ENCODE peak calls at places on chromosome 6, in eight cellular contexts. F, L, X, M, Z, K, G and S are unnamed samples.

GRCh38 chr6:168159503-168159902 is 80.5 kb upstream of the FRMD1 start:
- DNase-seq in F (no peak), L (no peak), X (no peak), M (no peak), Z (no peak), K (no peak), G (no peak), S (no peak)

GRCh38 chr6:110876170-110876773 is 1.7 kb downstream of the AMD1 start:
- DNase-seq in F (peak; percentile 73), L (peak; percentile 89), X (peak; percentile 90), M (peak; percentile 47), Z (peak; percentile 93), K (peak; percentile 81), G (peak; percentile 88), S (peak; percentile 96)

GRCh38 chr6:122400467-122401089 is 1.1 kb downstream of the HSF2 start:
- DNase-seq in F (no peak), L (no peak), X (no peak), M (no peak), Z (no peak), K (no peak), G (no peak), S (no peak)

GRCh38 chr6:111486921-111487320 is 3.9 kb upstream of the REV3L start:
- DNase-seq in F (no peak), L (no peak), X (no peak), M (no peak), Z (no peak), K (no peak), G (no peak), S (no peak)

GRCh38 chr6:21023210-21023609 is 489.0 kb downstream of the CDKAL1 start:
- DNase-seq in F (no peak), L (peak; percentile 34), X (no peak), M (no peak), Z (no peak), K (no peak), G (no peak), S (no peak)

GRCh38 chr6:161009991-161010390 is 18.4 kb downstream of the MAP3K4 start:
- DNase-seq in F (no peak), L (no peak), X (no peak), M (no peak), Z (no peak), K (no peak), G (no peak), S (no peak)

GRCh38 chr6:154579046-154579823 is 68.8 kb upstream of the CNKSR3 start:
- DNase-seq in F (no peak), L (peak; percentile 60), X (no peak), M (no peak), Z (no peak), K (no peak), G (no peak), S (no peak)

GRCh38 chr6:26553264-26553738 is 15.1 kb downstream of the HMGN4 start:
- DNase-seq in F (peak; percentile 69), L (peak; percentile 70), X (peak; percentile 73), M (no peak), Z (peak; percentile 74), K (peak; percentile 83), G (peak; percentile 71), S (peak; percentile 83)

GRCh38 chr6:69775941-69776340 is 20.9 kb downstream of the LMBRD1 start:
- DNase-seq in F (no peak), L (no peak), X (no peak), M (no peak), Z (no peak), K (no peak), G (no peak), S (no peak)

GRCh38 chr6:7727150-7727950 is 1.5 kb downstream of the BMP6 start:
- DNase-seq in F (no peak), L (peak; percentile 16), X (no peak), M (no peak), Z (peak; percentile 40), K (peak; percentile 47), G (no peak), S (peak; percentile 73)

GRCh38 chr6:20437639-20438038 is 36.0 kb downstream of the E2F3 start:
- DNase-seq in F (no peak), L (no peak), X (no peak), M (no peak), Z (no peak), K (no peak), G (no peak), S (no peak)

GRCh38 chr6:132354517-132355167 is 46.6 kb downstream of the MOXD1 start:
- DNase-seq in F (no peak), L (peak; percentile 73), X (no peak), M (no peak), Z (no peak), K (no peak), G (no peak), S (no peak)

GRCh38 chr6:149134531-149134933 is 183.0 kb upstream of the TAB2 start:
- DNase-seq in F (no peak), L (no peak), X (peak; percentile 37), M (no peak), Z (no peak), K (no peak), G (no peak), S (no peak)

GRCh38 chr6:79841577-79842381 is 105.6 kb downstream of the ELOVL4 start:
- DNase-seq in F (no peak), L (peak; percentile 36), X (no peak), M (no peak), Z (no peak), K (no peak), G (no peak), S (no peak)

GRCh38 chr6:12258591-12258990 is 31.6 kb upstream of the EDN1 start:
- DNase-seq in F (no peak), L (no peak), X (peak; percentile 40), M (no peak), Z (no peak), K (no peak), G (no peak), S (no peak)

GRCh38 chr6:88166493-88166900 is 350 bp upstream of the CNR1 start:
- DNase-seq in F (no peak), L (no peak), X (no peak), M (no peak), Z (peak; percentile 32), K (peak; percentile 21), G (no peak), S (no peak)
- H3K4me3 ChIP-seq in F (no peak overlapping the region), L (peak overlapping the region; percentile 35), X (peak overlapping the region; percentile 33), M (peak overlapping the region; percentile 40), Z (peak overlapping the region; percentile 36), K (peak overlapping the region; percentile 47), G (peak overlapping the region; percentile 60), S (peak overlapping the region; percentile 63)

DNA sequence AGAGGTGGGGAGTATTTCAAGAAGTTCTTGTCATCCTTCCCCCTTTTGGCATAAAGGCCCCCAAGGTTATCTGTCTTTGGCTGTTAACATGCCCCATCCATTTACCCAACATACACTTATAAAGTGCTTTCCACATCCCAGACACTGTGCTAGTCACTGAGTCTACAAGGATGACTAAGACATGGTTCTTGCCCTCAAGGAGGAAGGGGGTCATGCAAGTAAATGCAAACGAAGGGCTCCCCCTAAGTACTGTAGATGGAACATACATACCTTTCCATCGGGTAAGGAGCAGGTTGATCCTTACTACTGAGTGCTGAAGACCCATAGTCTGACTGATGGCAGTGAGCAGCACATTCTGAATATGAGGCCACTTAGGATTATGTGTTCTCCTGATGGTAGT is 38.3 kb downstream of the HECA start:
- DNase-seq in F (no peak), L (peak; percentile 59), X (no peak), M (no peak), Z (no peak), K (no peak), G (no peak), S (no peak)
- TF ChIP-seq CTCF in F (no peak), L (no peak), X (no peak), M (no peak), Z (no peak), K (no peak), G (no peak), S (no peak)

DNA sequence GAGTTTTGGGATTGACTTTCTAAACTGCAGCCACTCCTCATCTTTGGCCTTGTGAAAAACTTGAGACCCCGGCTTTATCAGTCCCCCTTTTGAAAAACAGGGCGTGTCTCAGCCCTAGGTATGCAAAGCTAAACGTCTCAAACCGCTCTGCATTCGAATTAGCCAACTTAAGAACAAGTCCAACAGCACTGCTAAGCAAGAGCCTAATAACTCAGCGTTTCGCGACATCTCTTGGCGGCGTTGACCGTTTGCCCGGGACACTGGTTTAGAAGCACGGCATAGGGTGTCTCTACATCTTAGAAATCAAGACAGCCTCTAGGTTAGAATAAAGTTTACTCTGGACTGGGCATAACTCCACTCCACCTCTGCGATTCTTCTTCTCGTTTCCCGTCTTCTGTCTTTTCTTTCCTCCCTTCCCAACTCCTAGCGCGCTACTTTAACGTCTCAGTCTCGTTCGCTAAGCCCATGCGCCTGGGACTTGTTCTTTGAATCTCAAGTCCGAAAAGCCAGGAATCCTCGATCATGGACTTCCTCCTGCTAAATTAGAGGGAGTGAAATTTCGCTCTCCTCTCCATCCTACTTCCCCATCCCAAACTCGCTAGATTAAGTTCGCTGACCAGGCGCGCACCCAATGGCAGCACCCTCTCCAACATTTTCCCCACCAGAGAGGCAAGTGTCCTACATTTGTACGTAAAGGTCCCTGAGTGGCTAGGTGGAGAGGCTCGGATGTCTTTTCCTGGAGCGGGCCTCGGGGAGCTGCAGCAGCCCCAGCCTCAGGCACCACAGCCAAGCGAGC is 10.5 kb upstream of the TFAP2A start:
- DNase-seq in F (no peak), L (no peak), X (no peak), M (no peak), Z (peak; percentile 31), K (no peak), G (no peak), S (peak; percentile 54)
- H3K4me3 ChIP-seq in F (no peak overlapping the region), L (no peak overlapping the region), X (peak overlapping the region; percentile 58), M (peak overlapping the region; percentile 50), Z (peak overlapping the region; percentile 37), K (peak overlapping the region; percentile 25), G (peak overlapping the region; percentile 37), S (peak overlapping the region; percentile 53)

DNA sequence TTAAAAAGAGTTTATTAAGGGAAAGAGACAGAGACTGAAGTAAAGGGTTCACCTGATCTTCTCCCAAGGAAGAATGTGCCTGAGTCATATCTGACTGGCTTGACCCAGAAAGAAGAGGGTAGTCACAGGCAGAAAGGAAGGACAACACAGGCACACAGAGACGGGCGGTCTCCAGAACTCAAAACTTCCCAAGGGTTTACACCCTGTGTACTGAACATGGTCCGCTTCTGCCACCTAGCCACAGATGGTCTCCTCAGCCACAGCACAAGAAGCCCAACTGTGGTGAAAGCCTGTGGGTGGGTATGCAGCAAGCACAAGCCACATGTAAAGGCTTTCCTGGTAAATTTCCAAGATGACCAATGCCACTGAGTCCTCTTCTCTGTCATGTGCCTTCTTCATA is 17.2 kb downstream of the UNC5CL start:
- DNase-seq in F (no peak), L (peak; percentile 76), X (peak; percentile 82), M (peak; percentile 23), Z (peak; percentile 25), K (peak; percentile 48), G (peak; percentile 71), S (peak; percentile 24)
- TF ChIP-seq CTCF in F (peak; percentile 22), L (peak; percentile 44), X (peak; percentile 65), M (peak; percentile 63), Z (peak; percentile 6), K (peak; percentile 6), G (no peak), S (peak; percentile 36)